ENCODE peak calls at places on chromosomes 1 and 21, in five cellular contexts. A, U, B, W and N are unnamed samples.

GRCh38 chr1:93648656-93649055 is 33.0 kb downstream of the BCAR3 start:
- DNase-seq in U (no peak), A (no peak), W (no peak), B (no peak), N (no peak)

GRCh38 chr1:89563957-89564604 is 39.5 kb downstream of the LRRC8B start:
- DNase-seq in W (no peak), U (no peak), B (no peak), A (no peak), N (no peak)

GRCh38 chr1:11571906-11572616 is 82.2 kb downstream of the FBXO2 start:
- DNase-seq in W (no peak), B (peak; percentile 8), A (peak; percentile 94), U (peak; percentile 28), N (no peak)

GRCh38 chr1:156804572-156805243 is 11.9 kb downstream of the SH2D2A start:
- DNase-seq in B (no peak), A (no peak), U (no peak), W (no peak), N (no peak)

GRCh38 chr21:17697474-17697873 is 84.8 kb upstream of the BTG3 start:
- DNase-seq in W (no peak), B (no peak), U (no peak), A (no peak), N (no peak)

GRCh38 chr1:217272385-217272784 is 358.5 kb downstream of the GPATCH2 start:
- DNase-seq in B (no peak), W (no peak), A (no peak), U (no peak), N (no peak)

GRCh38 chr1:25543425-25544242 is at the start of gene LDLRAP1:
- DNase-seq in B (no peak), W (no peak), U (peak; percentile 92), A (peak; percentile 82), N (peak; percentile 63)

GRCh38 chr1:20792177-20792576 is 5.1 kb upstream of the HP1BP3 start:
- DNase-seq in A (no peak), U (no peak), B (no peak), W (no peak), N (no peak)

GRCh38 chr21:33739701-33740100 is 97.4 kb downstream of the ITSN1 start:
- DNase-seq in U (no peak), A (no peak), B (no peak), W (no peak), N (no peak)

GRCh38 chr1:220281159-220281574 is 8.9 kb upstream of the RAB3GAP2 start:
- DNase-seq in W (no peak), A (peak; percentile 60), B (peak; percentile 24), U (no peak), N (no peak)

GRCh38 chr1:95503371-95504145 is 269.5 kb downstream of the RWDD3 start:
- DNase-seq in A (no peak), U (no peak), W (no peak), B (no peak), N (no peak)

GRCh38 chr1:12469493-12469892 is 148.5 kb downstream of the DHRS3 start:
- DNase-seq in B (no peak), A (no peak), U (no peak), W (no peak), N (no peak)

GRCh38 chr1:22289251-22289995 is 146.5 kb upstream of the WNT4 start:
- DNase-seq in A (no peak), W (no peak), U (no peak), B (no peak), N (peak; percentile 7)

DNA sequence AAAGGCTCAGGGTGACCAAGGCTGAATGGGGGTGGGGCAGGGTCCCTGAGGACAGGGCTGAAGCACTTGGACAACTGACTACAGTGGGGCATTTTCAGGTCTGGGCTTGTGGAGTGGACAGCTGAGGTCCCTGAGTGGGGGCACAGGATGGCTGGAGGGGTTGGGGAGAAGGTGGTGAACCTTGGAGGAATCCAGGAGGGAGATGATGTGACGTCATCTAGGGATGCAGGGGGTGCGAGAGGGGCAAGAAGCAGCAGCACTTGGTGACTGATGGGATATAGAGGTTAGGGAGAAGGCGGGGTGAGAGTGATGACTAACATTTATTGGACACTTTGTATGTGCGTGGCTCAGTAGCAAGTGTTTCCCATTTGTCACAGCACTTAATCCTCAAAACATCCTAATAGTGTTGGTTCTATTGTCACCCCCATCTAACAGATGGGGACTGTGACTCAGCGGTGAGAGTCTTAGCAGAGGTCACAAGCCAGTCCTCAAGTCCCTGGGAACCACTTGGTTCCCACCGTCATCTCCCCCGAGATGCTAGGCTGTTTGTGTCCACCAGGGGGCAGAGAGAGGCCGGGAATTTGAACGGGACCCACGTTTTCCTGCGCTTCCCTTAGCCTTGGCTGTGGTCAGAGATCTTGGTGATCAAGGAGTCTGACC is 27.9 kb upstream of the BMP8B start:
- DNase-seq in A (peak; percentile 79), W (peak; percentile 77), U (peak; percentile 86), B (peak; percentile 61), N (peak; percentile 62)
- TF ChIP-seq POLR2AphosphoS5 in A (no peak), W (no peak), U (no peak), B (no peak), N (no peak)

GRCh38 chr1:97038410-97038809 is 316.8 kb downstream of the PTBP2 start:
- DNase-seq in B (no peak), W (no peak), A (no peak), U (no peak), N (no peak)

GRCh38 chr1:97033949-97034348 is 312.4 kb downstream of the PTBP2 start:
- DNase-seq in U (no peak), B (no peak), A (no peak), W (no peak), N (no peak)

GRCh38 chr1:97034651-97035050 is 313.1 kb downstream of the PTBP2 start:
- DNase-seq in U (no peak), A (no peak), B (no peak), W (no peak), N (no peak)
- H3K4me1 ChIP-seq in U (no peaks in the 10 kb centered on the region), A (no peaks in the 10 kb centered on the region), B (no peaks in the 10 kb centered on the region), W (no peaks in the 10 kb centered on the region), N (no peaks in the 10 kb centered on the region)

GRCh38 chr21:22795091-22795490 is 1796.9 kb downstream of the NCAM2 start:
- DNase-seq in A (no peak), B (no peak), W (no peak), U (no peak), N (no peak)

GRCh38 chr21:22791376-22791775 is 1793.2 kb downstream of the NCAM2 start:
- DNase-seq in B (no peak), A (no peak), W (no peak), U (no peak), N (no peak)

GRCh38 chr21:22795644-22796043 is 1797.4 kb downstream of the NCAM2 start:
- DNase-seq in A (no peak), U (no peak), W (no peak), B (no peak), N (no peak)

GRCh38 chr21:22796147-22796546 is 1797.9 kb downstream of the NCAM2 start:
- DNase-seq in W (no peak), A (no peak), U (no peak), B (no peak), N (no peak)

GRCh38 chr21:22791986-22792560 is 1793.9 kb downstream of the NCAM2 start:
- DNase-seq in W (peak; percentile 24), U (no peak), B (no peak), A (peak; percentile 76), N (no peak)
- TF ChIP-seq CTCF in W (peak; percentile 51), U (peak; percentile 52), B (no peak), A (peak; percentile 50), N (peak; percentile 47)

GRCh38 chr1:153886127-153886526 is 36.6 kb downstream of the GATAD2B start:
- DNase-seq in B (no peak), W (no peak), U (no peak), A (no peak), N (no peak)

GRCh38 chr1:153883223-153883622 is 39.5 kb downstream of the GATAD2B start:
- DNase-seq in A (no peak), U (no peak), W (no peak), B (no peak), N (no peak)

DNA sequence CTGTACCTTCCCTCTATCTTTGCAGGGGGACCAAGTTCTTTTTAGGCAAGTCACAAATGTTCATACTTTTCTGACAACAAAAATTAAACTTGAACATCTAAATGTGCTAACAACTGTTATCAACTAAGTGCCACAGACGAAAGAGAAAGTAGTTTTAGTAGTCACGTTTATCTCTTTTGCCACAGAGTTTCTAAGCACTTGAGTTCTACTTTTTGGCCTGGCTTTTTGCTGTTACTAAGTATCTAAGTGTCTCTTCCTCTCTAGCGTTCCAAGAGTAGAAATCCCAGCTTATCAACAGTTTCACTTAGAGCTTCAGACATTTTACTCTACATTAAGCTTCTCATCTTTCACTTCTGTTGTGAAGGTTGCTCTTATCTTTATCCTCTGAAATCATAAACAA is 34.3 kb downstream of the GATAD2B start:
- DNase-seq in U (no peak), W (no peak), A (no peak), B (no peak), N (no peak)
- TF ChIP-seq POLR2AphosphoS5 in U (no peak), W (no peak), A (no peak), B (no peak), N (no peak)

GRCh38 chr21:44285102-44285501 is 574 bp upstream of the AIRE start:
- DNase-seq in U (peak; percentile 54), B (no peak), W (no peak), A (no peak), N (no peak)

GRCh38 chr21:44279621-44280260 is 5.9 kb upstream of the AIRE start:
- DNase-seq in A (no peak), U (peak; percentile 51), B (no peak), W (no peak), N (no peak)

GRCh38 chr21:44283953-44284352 is 1.7 kb upstream of the AIRE start:
- DNase-seq in W (no peak), U (peak; percentile 71), B (no peak), A (no peak), N (no peak)

GRCh38 chr21:44282370-44282769 is 3.3 kb upstream of the AIRE start:
- DNase-seq in B (no peak), A (no peak), W (no peak), U (peak; percentile 66), N (no peak)

GRCh38 chr21:44281801-44282200 is 3.9 kb upstream of the AIRE start:
- DNase-seq in A (no peak), U (peak; percentile 60), B (no peak), W (no peak), N (no peak)
- H3K4me1 ChIP-seq in A (peaks cover 5% of the 10 kb centered on the region), U (no peaks in the 10 kb centered on the region), B (no peaks in the 10 kb centered on the region), W (no peaks in the 10 kb centered on the region), N (no peaks in the 10 kb centered on the region)

GRCh38 chr1:192747942-192748341 is 60.9 kb upstream of the RGS2 start:
- DNase-seq in U (no peak), W (no peak), B (no peak), A (no peak), N (no peak)
- TF ChIP-seq CTCF in U (no peak), W (no peak), B (no peak), A (no peak), N (no peak)

GRCh38 chr1:226659641-226660040 is 79.4 kb downstream of the ITPKB start:
- DNase-seq in U (peak; percentile 63), A (no peak), W (no peak), B (no peak), N (no peak)

GRCh38 chr1:226661965-226662364 is 77.1 kb downstream of the ITPKB start:
- DNase-seq in B (no peak), A (no peak), U (peak; percentile 66), W (no peak), N (no peak)

GRCh38 chr1:226659136-226659535 is 79.9 kb downstream of the ITPKB start:
- DNase-seq in B (no peak), U (peak; percentile 74), A (no peak), W (no peak), N (no peak)

GRCh38 chr1:226661271-226661670 is 77.8 kb downstream of the ITPKB start:
- DNase-seq in A (no peak), W (no peak), U (peak; percentile 47), B (no peak), N (no peak)

GRCh38 chr1:226660410-226661182 is 78.5 kb downstream of the ITPKB start:
- DNase-seq in W (no peak), A (no peak), B (no peak), U (peak; percentile 89), N (no peak)
- TF ChIP-seq POLR2AphosphoS5 in W (no peak), A (no peak), B (no peak), U (peak; percentile 86), N (no peak)